ENCODE peak calls at places on chromosomes 13 and 19, in ten cellular contexts. One of them, this sample, is unnamed.

GRCh38 chr19:39158646-39159260 is 33.2 kb downstream of the PAK4 start:
- DNase-seq in PC-3: no peak
- DNase-seq in pancreas: no peak
- DNase-seq in psoas muscle: no peak
- DNase-seq in astrocyte of the spinal cord: no peak
- DNase-seq in A549: no peak
- DNase-seq in BJ: no peak
- DNase-seq in Peyer's patch: no peak
- DNase-seq in cardiac muscle cell: no peak
- DNase-seq in endothelial cell: no peak
- DNase-seq in this sample: no peak

GRCh38 chr19:38516802-38517201 is 83.3 kb downstream of the RYR1 start:
- DNase-seq in PC-3: no peak
- DNase-seq in pancreas: no peak
- DNase-seq in psoas muscle: peak
- DNase-seq in astrocyte of the spinal cord: no peak
- DNase-seq in A549: no peak
- DNase-seq in BJ: no peak
- DNase-seq in Peyer's patch: no peak
- DNase-seq in cardiac muscle cell: no peak
- DNase-seq in endothelial cell: no peak
- DNase-seq in this sample: no peak

GRCh38 chr19:10206226-10206873 is 11.6 kb upstream of the DNMT1 start:
- DNase-seq in PC-3: peak
- DNase-seq in pancreas: no peak
- DNase-seq in psoas muscle: no peak
- DNase-seq in astrocyte of the spinal cord: peak
- DNase-seq in A549: no peak
- DNase-seq in BJ: no peak
- DNase-seq in Peyer's patch: no peak
- DNase-seq in cardiac muscle cell: peak
- DNase-seq in endothelial cell: no peak
- DNase-seq in this sample: no peak

GRCh38 chr13:91544723-91545122 is 146.3 kb downstream of the GPC5 start:
- DNase-seq in PC-3: no peak
- DNase-seq in pancreas: no peak
- DNase-seq in psoas muscle: no peak
- DNase-seq in astrocyte of the spinal cord: no peak
- DNase-seq in A549: no peak
- DNase-seq in BJ: no peak
- DNase-seq in Peyer's patch: no peak
- DNase-seq in cardiac muscle cell: peak
- DNase-seq in endothelial cell: peak
- DNase-seq in this sample: no peak

GRCh38 chr13:93861818-93862217 is 617.7 kb downstream of the DCT start:
- DNase-seq in PC-3: no peak
- DNase-seq in pancreas: no peak
- DNase-seq in psoas muscle: no peak
- DNase-seq in astrocyte of the spinal cord: peak
- DNase-seq in A549: peak
- DNase-seq in BJ: no peak
- DNase-seq in Peyer's patch: no peak
- DNase-seq in cardiac muscle cell: peak
- DNase-seq in endothelial cell: no peak
- DNase-seq in this sample: peak

GRCh38 chr13:22064854-22065646 is 394.2 kb downstream of the FGF9 start:
- DNase-seq in PC-3: no peak
- DNase-seq in pancreas: no peak
- DNase-seq in psoas muscle: no peak
- DNase-seq in astrocyte of the spinal cord: no peak
- DNase-seq in A549: no peak
- DNase-seq in BJ: no peak
- DNase-seq in Peyer's patch: no peak
- DNase-seq in cardiac muscle cell: no peak
- DNase-seq in endothelial cell: no peak
- DNase-seq in this sample: no peak

GRCh38 chr13:99214232-99214631 is 13.6 kb downstream of the UBAC2 start:
- DNase-seq in PC-3: no peak
- DNase-seq in pancreas: no peak
- DNase-seq in psoas muscle: no peak
- DNase-seq in astrocyte of the spinal cord: no peak
- DNase-seq in A549: no peak
- DNase-seq in BJ: no peak
- DNase-seq in Peyer's patch: no peak
- DNase-seq in cardiac muscle cell: no peak
- DNase-seq in endothelial cell: no peak
- DNase-seq in this sample: no peak

GRCh38 chr19:41584260-41584810 is 8.4 kb downstream of the CEACAM21 start:
- DNase-seq in PC-3: no peak
- DNase-seq in pancreas: no peak
- DNase-seq in psoas muscle: no peak
- DNase-seq in astrocyte of the spinal cord: no peak
- DNase-seq in A549: no peak
- DNase-seq in BJ: no peak
- DNase-seq in Peyer's patch: no peak
- DNase-seq in cardiac muscle cell: no peak
- DNase-seq in endothelial cell: no peak
- DNase-seq in this sample: no peak

GRCh38 chr19:43526884-43527859 is at the start of gene ETHE1:
- DNase-seq in PC-3: peak
- DNase-seq in pancreas: peak
- DNase-seq in psoas muscle: peak
- DNase-seq in astrocyte of the spinal cord: peak
- DNase-seq in A549: peak
- DNase-seq in BJ: no peak
- DNase-seq in Peyer's patch: peak
- DNase-seq in cardiac muscle cell: peak
- DNase-seq in endothelial cell: peak
- DNase-seq in this sample: no peak

GRCh38 chr13:98537306-98537705 is 39.6 kb downstream of the STK24 start:
- DNase-seq in PC-3: no peak
- DNase-seq in pancreas: no peak
- DNase-seq in psoas muscle: no peak
- DNase-seq in astrocyte of the spinal cord: no peak
- DNase-seq in A549: no peak
- DNase-seq in BJ: no peak
- DNase-seq in Peyer's patch: no peak
- DNase-seq in cardiac muscle cell: no peak
- DNase-seq in endothelial cell: no peak
- DNase-seq in this sample: no peak

GRCh38 chr19:18894254-18895037 is 1.5 kb downstream of the CERS1 start:
- DNase-seq in PC-3: no peak
- DNase-seq in pancreas: no peak
- DNase-seq in psoas muscle: no peak
- DNase-seq in astrocyte of the spinal cord: peak
- DNase-seq in A549: no peak
- DNase-seq in BJ: no peak
- DNase-seq in Peyer's patch: no peak
- DNase-seq in cardiac muscle cell: peak
- DNase-seq in endothelial cell: no peak
- DNase-seq in this sample: no peak

GRCh38 chr13:80001510-80001842 is 339.4 kb downstream of the SPRY2 start:
- DNase-seq in PC-3: no peak
- DNase-seq in pancreas: no peak
- DNase-seq in psoas muscle: no peak
- DNase-seq in astrocyte of the spinal cord: no peak
- DNase-seq in A549: no peak
- DNase-seq in BJ: no peak
- DNase-seq in Peyer's patch: no peak
- DNase-seq in cardiac muscle cell: no peak
- DNase-seq in endothelial cell: no peak
- DNase-seq in this sample: no peak

GRCh38 chr13:113046883-113047244 is 58.7 kb upstream of the F7 start:
- DNase-seq in PC-3: no peak
- DNase-seq in pancreas: peak
- DNase-seq in psoas muscle: peak
- DNase-seq in astrocyte of the spinal cord: no peak
- DNase-seq in A549: no peak
- DNase-seq in BJ: no peak
- DNase-seq in Peyer's patch: no peak
- DNase-seq in cardiac muscle cell: no peak
- DNase-seq in endothelial cell: no peak
- DNase-seq in this sample: no peak

GRCh38 chr13:20412761-20413355 is 112.8 kb downstream of the CRYL1 start:
- DNase-seq in PC-3: peak
- DNase-seq in pancreas: no peak
- DNase-seq in psoas muscle: no peak
- DNase-seq in astrocyte of the spinal cord: no peak
- DNase-seq in A549: no peak
- DNase-seq in BJ: no peak
- DNase-seq in Peyer's patch: no peak
- DNase-seq in cardiac muscle cell: no peak
- DNase-seq in endothelial cell: no peak
- DNase-seq in this sample: no peak

GRCh38 chr13:52195052-52195837 is 35.8 kb upstream of the NEK3 start:
- DNase-seq in PC-3: peak
- DNase-seq in pancreas: peak
- DNase-seq in psoas muscle: peak
- DNase-seq in astrocyte of the spinal cord: peak
- DNase-seq in A549: no peak
- DNase-seq in BJ: peak
- DNase-seq in Peyer's patch: peak
- DNase-seq in cardiac muscle cell: peak
- DNase-seq in endothelial cell: peak
- DNase-seq in this sample: no peak
- TF ChIP-seq CTCF in PC-3: no peak
- TF ChIP-seq CTCF in pancreas: no peak
- TF ChIP-seq CTCF in psoas muscle: no peak
- TF ChIP-seq CTCF in astrocyte of the spinal cord: no peak
- TF ChIP-seq CTCF in A549: no peak
- TF ChIP-seq CTCF in BJ: peak
- TF ChIP-seq CTCF in Peyer's patch: no peak
- TF ChIP-seq CTCF in cardiac muscle cell: peak
- TF ChIP-seq CTCF in endothelial cell: no peak
- TF ChIP-seq CTCF in this sample: peak

GRCh38 chr19:47848425-47848824 is 10.6 kb upstream of the TPRX2 start:
- DNase-seq in PC-3: no peak
- DNase-seq in pancreas: no peak
- DNase-seq in psoas muscle: no peak
- DNase-seq in astrocyte of the spinal cord: no peak
- DNase-seq in A549: no peak
- DNase-seq in BJ: no peak
- DNase-seq in Peyer's patch: no peak
- DNase-seq in cardiac muscle cell: no peak
- DNase-seq in endothelial cell: no peak
- DNase-seq in this sample: no peak

GRCh38 chr19:47853003-47853402 is 6.0 kb upstream of the TPRX2 start:
- DNase-seq in PC-3: no peak
- DNase-seq in pancreas: no peak
- DNase-seq in psoas muscle: no peak
- DNase-seq in astrocyte of the spinal cord: no peak
- DNase-seq in A549: no peak
- DNase-seq in BJ: no peak
- DNase-seq in Peyer's patch: no peak
- DNase-seq in cardiac muscle cell: no peak
- DNase-seq in endothelial cell: no peak
- DNase-seq in this sample: no peak

GRCh38 chr19:47854459-47854858 is 4.6 kb upstream of the TPRX2 start:
- DNase-seq in PC-3: no peak
- DNase-seq in pancreas: no peak
- DNase-seq in psoas muscle: no peak
- DNase-seq in astrocyte of the spinal cord: no peak
- DNase-seq in A549: no peak
- DNase-seq in BJ: no peak
- DNase-seq in Peyer's patch: no peak
- DNase-seq in cardiac muscle cell: no peak
- DNase-seq in endothelial cell: no peak
- DNase-seq in this sample: no peak

GRCh38 chr19:47848871-47849473 is 10.1 kb upstream of the TPRX2 start:
- DNase-seq in PC-3: no peak
- DNase-seq in pancreas: no peak
- DNase-seq in psoas muscle: no peak
- DNase-seq in astrocyte of the spinal cord: no peak
- DNase-seq in A549: peak
- DNase-seq in BJ: no peak
- DNase-seq in Peyer's patch: peak
- DNase-seq in cardiac muscle cell: peak
- DNase-seq in endothelial cell: peak
- DNase-seq in this sample: no peak
- TF ChIP-seq CTCF in PC-3: no peak
- TF ChIP-seq CTCF in pancreas: no peak
- TF ChIP-seq CTCF in psoas muscle: no peak
- TF ChIP-seq CTCF in astrocyte of the spinal cord: peak
- TF ChIP-seq CTCF in A549: peak
- TF ChIP-seq CTCF in BJ: peak
- TF ChIP-seq CTCF in Peyer's patch: no peak
- TF ChIP-seq CTCF in cardiac muscle cell: peak
- TF ChIP-seq CTCF in endothelial cell: peak
- TF ChIP-seq CTCF in this sample: peak

GRCh38 chr19:15251749-15252397 is 19.6 kb upstream of the EPHX3 start:
- DNase-seq in PC-3: peak
- DNase-seq in pancreas: peak
- DNase-seq in psoas muscle: peak
- DNase-seq in astrocyte of the spinal cord: peak
- DNase-seq in A549: peak
- DNase-seq in BJ: peak
- DNase-seq in Peyer's patch: peak
- DNase-seq in cardiac muscle cell: peak
- DNase-seq in endothelial cell: peak
- DNase-seq in this sample: peak
- TF ChIP-seq CTCF in PC-3: peak
- TF ChIP-seq CTCF in pancreas: no peak
- TF ChIP-seq CTCF in psoas muscle: peak
- TF ChIP-seq CTCF in astrocyte of the spinal cord: peak
- TF ChIP-seq CTCF in A549: no peak
- TF ChIP-seq CTCF in BJ: peak
- TF ChIP-seq CTCF in Peyer's patch: no peak
- TF ChIP-seq CTCF in cardiac muscle cell: peak
- TF ChIP-seq CTCF in endothelial cell: no peak
- TF ChIP-seq CTCF in this sample: peak

GRCh38 chr19:14070268-14071050 is 2.1 kb upstream of the MISP3 start:
- DNase-seq in PC-3: no peak
- DNase-seq in pancreas: peak
- DNase-seq in psoas muscle: no peak
- DNase-seq in astrocyte of the spinal cord: no peak
- DNase-seq in A549: no peak
- DNase-seq in BJ: no peak
- DNase-seq in Peyer's patch: no peak
- DNase-seq in cardiac muscle cell: no peak
- DNase-seq in endothelial cell: no peak
- DNase-seq in this sample: no peak

GRCh38 chr19:14072535-14073231 is at the start of gene MISP3:
- DNase-seq in PC-3: peak
- DNase-seq in pancreas: peak
- DNase-seq in psoas muscle: peak
- DNase-seq in astrocyte of the spinal cord: no peak
- DNase-seq in A549: peak
- DNase-seq in BJ: no peak
- DNase-seq in Peyer's patch: no peak
- DNase-seq in cardiac muscle cell: no peak
- DNase-seq in endothelial cell: no peak
- DNase-seq in this sample: no peak

GRCh38 chr19:14073232-14073924 is 792 bp downstream of the MISP3 start:
- DNase-seq in PC-3: peak
- DNase-seq in pancreas: peak
- DNase-seq in psoas muscle: peak
- DNase-seq in astrocyte of the spinal cord: peak
- DNase-seq in A549: peak
- DNase-seq in BJ: no peak
- DNase-seq in Peyer's patch: peak
- DNase-seq in cardiac muscle cell: peak
- DNase-seq in endothelial cell: peak
- DNase-seq in this sample: no peak

GRCh38 chr19:14078406-14078805 is 5.8 kb downstream of the MISP3 start:
- DNase-seq in PC-3: no peak
- DNase-seq in pancreas: no peak
- DNase-seq in psoas muscle: no peak
- DNase-seq in astrocyte of the spinal cord: no peak
- DNase-seq in A549: no peak
- DNase-seq in BJ: no peak
- DNase-seq in Peyer's patch: no peak
- DNase-seq in cardiac muscle cell: no peak
- DNase-seq in endothelial cell: no peak
- DNase-seq in this sample: no peak

GRCh38 chr19:14073925-14074838 is 1.6 kb downstream of the MISP3 start:
- DNase-seq in PC-3: peak
- DNase-seq in pancreas: peak
- DNase-seq in psoas muscle: no peak
- DNase-seq in astrocyte of the spinal cord: no peak
- DNase-seq in A549: no peak
- DNase-seq in BJ: no peak
- DNase-seq in Peyer's patch: no peak
- DNase-seq in cardiac muscle cell: no peak
- DNase-seq in endothelial cell: no peak
- DNase-seq in this sample: no peak
- TF ChIP-seq CTCF in PC-3: no peak
- TF ChIP-seq CTCF in pancreas: no peak
- TF ChIP-seq CTCF in psoas muscle: no peak
- TF ChIP-seq CTCF in astrocyte of the spinal cord: no peak
- TF ChIP-seq CTCF in A549: no peak
- TF ChIP-seq CTCF in BJ: no peak
- TF ChIP-seq CTCF in Peyer's patch: no peak
- TF ChIP-seq CTCF in cardiac muscle cell: no peak
- TF ChIP-seq CTCF in endothelial cell: no peak
- TF ChIP-seq CTCF in this sample: no peak